ENCODE peak calls at places on chromosomes 13 and 19, in four cellular contexts. Y is osteoblast, O is lower leg skin, N is HFF-Myc. J is an unnamed sample.

GRCh38 chr19:15199652-15200574 is 882 bp downstream of the NOTCH3 start:
- DNase-seq in N (no peak), O (no peak), Y (peak), J (no peak)

GRCh38 chr19:56221851-56222250 is 19.8 kb downstream of the ZSCAN5C start:
- DNase-seq in O (no peak), N (no peak), Y (no peak), J (no peak)

GRCh38 chr13:104976964-104977363 is 1558.5 kb downstream of the EFNB2 start:
- DNase-seq in N (no peak), Y (no peak), O (no peak), J (no peak)

GRCh38 chr19:33098023-33098652 is 17.2 kb downstream of the GPATCH1 start:
- DNase-seq in O (no peak), Y (peak), N (no peak), J (no peak)

GRCh38 chr13:54183166-54183565 is 1154.6 kb downstream of the OLFM4 start:
- DNase-seq in N (no peak), Y (no peak), O (no peak), J (no peak)

GRCh38 chr13:36975172-36975571 is 24.0 kb downstream of the ALG5 start:
- DNase-seq in O (no peak), Y (no peak), N (no peak), J (no peak)

GRCh38 chr13:94444826-94445225 is 34.7 kb downstream of the DCT start:
- DNase-seq in Y (no peak), O (no peak), N (no peak), J (no peak)

GRCh38 chr19:54298357-54299125 is 14.4 kb downstream of the LILRA5 start:
- DNase-seq in O (peak), N (no peak), Y (no peak), J (no peak)

GRCh38 chr13:78586706-78587105 is 16.6 kb downstream of the POU4F1 start:
- DNase-seq in N (no peak), O (no peak), Y (no peak), J (no peak)

DNA sequence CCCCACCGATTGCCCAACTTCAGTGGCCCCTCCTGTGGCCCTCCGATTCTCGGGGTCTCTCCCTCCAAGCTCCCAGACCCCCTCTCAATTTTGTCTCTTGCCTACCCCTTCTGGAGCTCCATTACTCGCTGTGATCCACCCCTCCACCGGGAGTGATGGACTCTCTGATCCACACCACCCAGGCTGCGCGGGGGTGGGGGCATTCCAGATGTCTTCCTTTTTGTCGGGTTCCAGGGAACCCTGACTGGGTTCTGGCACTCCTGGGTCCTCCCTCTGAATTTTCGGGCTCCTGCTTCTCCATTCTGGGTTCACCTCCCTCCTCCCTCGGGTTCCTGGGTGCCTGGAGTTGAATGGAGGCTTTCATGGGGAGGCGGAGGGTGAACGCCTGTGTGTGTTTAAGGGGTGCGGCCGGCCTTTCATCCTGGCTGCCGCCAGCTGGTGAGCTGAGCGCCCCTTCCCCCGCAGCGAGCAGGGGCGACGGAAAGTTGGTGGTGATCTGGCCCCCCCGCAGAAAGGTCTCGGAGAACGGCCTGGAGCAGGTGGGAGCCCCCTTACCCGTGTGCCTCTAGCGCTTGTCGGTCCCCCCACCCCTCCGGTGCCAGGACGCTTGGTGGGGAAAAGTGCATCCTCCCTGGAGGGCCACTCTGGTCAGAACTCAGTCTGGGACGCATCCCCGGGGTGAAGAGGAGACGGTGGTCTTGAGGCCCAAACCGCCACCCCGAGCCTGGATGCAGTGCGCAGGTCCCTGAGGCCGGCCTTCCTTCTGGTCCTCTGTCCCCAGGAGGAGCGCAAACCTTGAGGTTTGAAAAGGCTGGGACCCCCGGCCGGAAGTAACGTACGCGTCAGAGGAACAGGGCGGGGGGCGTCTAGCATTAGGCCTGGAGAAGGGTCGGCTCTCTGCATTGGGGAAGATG is 1.6 kb downstream of the MISP3 start:
- DNase-seq in N (no peak), Y (peak), O (peak), J (no peak)
- TF ChIP-seq CTCF in N (no peak), Y (no peak), O (no peak), J (no peak)

DNA sequence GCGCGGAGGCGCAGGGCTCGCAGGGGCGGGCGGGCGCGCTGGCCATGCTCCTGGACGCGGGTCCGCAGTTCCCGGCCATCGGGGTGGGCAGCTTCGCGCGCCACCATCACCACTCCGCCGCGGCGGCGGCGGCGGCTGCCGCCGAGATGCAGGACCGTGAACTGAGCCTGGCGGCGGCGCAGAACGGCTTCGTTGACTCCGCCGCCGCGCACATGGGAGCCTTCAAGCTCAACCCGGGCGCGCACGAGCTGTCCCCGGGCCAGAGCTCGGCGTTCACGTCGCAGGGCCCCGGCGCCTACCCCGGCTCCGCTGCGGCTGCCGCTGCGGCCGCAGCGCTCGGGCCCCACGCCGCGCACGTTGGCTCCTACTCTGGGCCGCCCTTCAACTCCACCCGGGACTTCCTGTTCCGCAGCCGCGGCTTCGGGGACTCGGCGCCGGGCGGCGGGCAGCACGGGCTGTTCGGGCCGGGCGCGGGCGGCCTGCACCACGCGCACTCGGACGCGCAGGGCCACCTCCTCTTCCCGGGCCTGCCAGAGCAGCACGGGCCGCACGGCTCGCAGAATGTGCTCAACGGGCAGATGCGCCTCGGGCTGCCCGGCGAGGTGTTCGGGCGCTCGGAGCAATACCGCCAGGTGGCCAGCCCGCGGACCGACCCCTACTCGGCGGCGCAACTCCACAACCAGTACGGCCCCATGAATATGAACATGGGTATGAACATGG is 597 bp downstream of the ZIC2 start:
- DNase-seq in Y (peak), N (no peak), O (no peak), J (no peak)
- H3K4me3 ChIP-seq in Y (no peak), N (no peak), O (peak), J (peak)

GRCh38 chr13:111152836-111153235 is 37.7 kb downstream of the ARHGEF7 start:
- DNase-seq in Y (no peak), O (no peak), N (no peak), J (no peak)

GRCh38 chr13:111158136-111158805 is 43.2 kb downstream of the ARHGEF7 start:
- DNase-seq in Y (no peak), O (no peak), N (no peak), J (no peak)

GRCh38 chr13:111156421-111156820 is 41.3 kb downstream of the ARHGEF7 start:
- DNase-seq in O (no peak), N (no peak), Y (no peak), J (no peak)

GRCh38 chr13:111153977-111154332 is 38.8 kb downstream of the ARHGEF7 start:
- DNase-seq in Y (peak), N (no peak), O (peak), J (no peak)

DNA sequence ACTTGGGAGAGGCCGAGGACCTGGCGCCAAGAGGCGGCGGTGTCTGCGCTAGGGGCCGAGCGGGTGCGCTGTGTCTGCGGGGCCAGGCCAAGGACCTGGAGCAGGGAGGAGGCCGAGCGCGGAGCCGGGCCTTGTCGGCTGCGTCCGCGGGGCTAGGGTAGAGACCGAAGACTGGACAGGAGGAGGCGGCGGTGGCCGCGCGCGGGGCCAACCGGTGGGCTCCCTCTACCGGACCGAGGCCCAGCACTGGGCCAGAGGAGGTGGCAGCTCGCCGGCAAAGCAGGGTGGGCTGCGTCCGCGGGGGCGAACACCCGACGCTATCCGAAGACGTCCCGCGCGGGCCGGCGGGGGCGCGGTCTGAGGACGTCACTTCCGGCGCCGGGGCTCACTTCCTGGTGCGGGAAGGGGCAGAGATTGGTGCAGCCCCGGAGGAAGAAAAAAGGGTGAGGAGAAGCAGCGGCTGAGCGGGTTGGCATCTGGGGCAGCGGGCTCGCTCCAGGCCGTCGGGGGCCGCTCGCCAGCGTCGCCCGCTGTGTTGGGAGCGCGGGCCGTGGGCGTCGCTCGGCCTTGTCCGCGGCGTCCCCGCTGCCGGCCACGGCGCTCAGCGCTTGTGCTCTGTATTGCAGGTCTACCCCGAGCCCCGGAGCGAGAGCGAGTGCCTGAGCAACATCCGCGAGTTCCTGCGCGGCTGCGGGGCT is 38.3 kb downstream of the ARHGEF7 start:
- DNase-seq in N (peak), O (peak), Y (peak), J (peak)
- TF ChIP-seq CTCF in N (no peak), O (no peak), Y (peak), J (peak)

DNA sequence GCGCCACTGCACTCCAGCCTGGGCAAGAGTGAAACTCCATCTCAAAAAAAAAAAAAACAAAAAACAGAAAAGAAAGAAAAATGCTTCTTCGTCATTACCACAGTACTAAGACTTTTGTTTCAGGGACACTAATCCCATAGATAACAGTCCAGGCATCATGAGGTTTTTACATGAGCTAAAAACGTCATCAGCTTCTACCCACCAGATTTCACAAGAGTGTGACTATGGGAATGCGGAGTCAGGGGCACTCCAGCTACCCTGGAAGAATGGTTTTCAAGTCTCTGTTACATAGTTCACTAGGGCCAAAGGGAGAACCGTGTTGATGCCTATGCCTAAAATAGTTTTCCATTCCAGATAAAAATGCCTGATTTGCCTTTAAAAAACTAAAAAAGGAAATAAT is 33.2 kb downstream of the RAB20 start:
- DNase-seq in Y (peak), O (no peak), N (no peak), J (no peak)
- H3K4me3 ChIP-seq in Y (no peak), O (no peak), N (no peak), J (no peak)

DNA sequence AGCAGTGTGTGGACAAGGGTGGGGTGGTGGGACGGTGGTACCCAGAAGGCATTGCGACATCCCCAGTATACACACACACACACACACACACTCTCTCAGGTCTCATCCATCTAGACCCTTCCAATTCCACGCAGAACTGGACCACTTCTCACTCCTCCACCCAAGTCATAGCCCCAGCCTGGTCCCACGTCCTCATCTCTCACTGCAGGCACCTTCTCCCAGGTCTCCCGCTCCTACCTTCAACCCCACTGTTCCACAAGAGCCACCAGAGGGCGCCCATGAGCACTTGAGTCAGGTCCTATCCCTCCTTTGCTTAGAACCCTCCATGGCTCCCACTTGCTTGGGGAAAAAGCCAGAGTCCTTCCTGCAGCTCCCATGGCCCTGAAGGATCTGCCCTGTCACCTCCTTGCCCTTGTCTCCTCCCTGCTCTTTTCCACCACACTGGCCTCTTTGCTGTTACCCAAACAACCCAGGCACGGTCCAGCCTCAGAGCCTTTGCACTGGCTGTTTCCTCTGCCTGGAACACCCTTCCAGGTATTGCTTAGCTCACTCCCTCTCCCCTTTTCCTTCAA is 62.6 kb downstream of the IER2 start:
- DNase-seq in Y (peak), N (peak), O (peak), J (no peak)
- TF ChIP-seq CTCF in Y (peak), N (peak), O (no peak), J (peak)

GRCh38 chr19:35347930-35348298 is 212 bp downstream of the FFAR1 start:
- DNase-seq in O (no peak), Y (no peak), N (no peak), J (no peak)
- H3K4me3 ChIP-seq in O (no peak), Y (no peak), N (no peak), J (no peak)

DNA sequence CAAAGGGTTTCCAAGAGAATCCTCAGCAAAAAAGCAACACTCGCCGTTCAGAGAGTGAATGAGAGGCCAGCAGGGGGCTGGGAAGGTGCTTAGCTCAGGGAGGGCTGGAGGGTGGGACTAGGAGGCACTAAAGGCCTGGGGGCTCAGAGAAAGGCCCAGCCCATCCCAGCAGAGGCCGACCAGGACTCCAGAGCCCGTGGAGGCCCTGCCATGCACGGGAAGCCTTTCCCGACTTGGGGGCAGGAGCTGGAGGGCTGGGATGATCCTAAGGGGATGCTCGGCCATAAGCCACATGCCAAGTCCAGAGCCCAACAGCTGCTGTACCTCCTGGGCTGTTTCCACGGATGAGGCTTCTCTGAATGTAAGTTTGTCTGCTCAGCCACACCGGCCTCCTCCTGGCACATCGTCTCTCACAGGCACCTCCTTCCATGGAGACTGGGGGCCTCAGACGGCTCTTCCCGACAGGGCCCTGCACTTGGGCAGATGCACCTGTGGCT is 19.5 kb downstream of the RASA3 start:
- DNase-seq in N (no peak), Y (peak), O (peak), J (no peak)
- TF ChIP-seq CTCF in N (peak), Y (no peak), O (no peak), J (peak)

DNA sequence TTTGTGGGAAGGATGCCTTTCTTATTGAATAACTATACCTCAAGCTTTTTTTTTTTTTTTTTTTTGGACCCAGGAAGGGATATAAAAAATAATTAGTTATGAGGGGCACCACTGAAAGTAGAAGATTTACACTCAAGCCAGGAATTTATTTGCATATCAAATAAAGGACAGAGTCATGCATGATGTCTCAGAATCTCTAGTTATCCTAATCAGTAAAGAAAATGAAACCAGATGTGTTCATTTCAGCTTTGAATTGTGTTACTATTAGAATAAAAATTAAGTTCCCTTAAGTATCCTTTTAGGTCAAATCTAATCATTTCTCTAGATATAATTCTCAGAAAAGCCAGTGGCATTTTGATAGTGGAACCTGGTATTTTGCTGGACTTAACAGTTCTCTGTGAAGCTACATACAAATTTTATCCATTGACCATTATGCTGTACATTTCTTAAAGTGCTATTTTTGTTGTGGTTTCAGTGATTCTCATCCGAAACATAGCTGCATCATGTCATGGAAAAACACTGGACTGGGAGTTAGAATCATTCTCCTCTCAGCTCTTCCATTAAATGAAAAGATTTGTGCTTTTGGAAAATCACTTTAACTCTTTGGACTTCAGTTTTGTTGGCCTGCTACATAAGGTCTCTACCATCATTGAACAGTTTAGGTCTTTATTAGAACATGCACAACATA is 129.4 kb downstream of the KCNRG start:
- DNase-seq in N (no peak), O (no peak), Y (no peak), J (no peak)
- H3K4me3 ChIP-seq in N (no peak), O (no peak), Y (no peak), J (no peak)

GRCh38 chr13:65653548-65654078 is 1576.5 kb downstream of the PCDH9 start:
- DNase-seq in Y (no peak), O (no peak), N (no peak), J (no peak)
- TF ChIP-seq CTCF in Y (no peak), O (no peak), N (no peak), J (no peak)

J was measured in astrocyte of the cerebellum.